ENCODE peak calls at places on chromosomes 4 and X, in six cellular contexts. E, V, R, F, S and X are unnamed samples.

GRCh38 chr4:121041307-121042090 is 30.8 kb downstream of the NDNF start:
- DNase-seq in V (no peak), S (no peak), F (no peak), R (peak), E (no peak), X (no peak)

GRCh38 chr4:168822481-168822880 is 187.6 kb downstream of the CBR4 start:
- DNase-seq in R (no peak), S (no peak), V (no peak), F (no peak), E (no peak), X (no peak)

GRCh38 chrX:139077303-139078131 is 366.0 kb upstream of the FGF13 start:
- DNase-seq in V (no peak), F (no peak), R (peak), E (no peak), S (peak), X (no peak)

GRCh38 chr4:45004847-45005565 is 278.6 kb upstream of the GNPDA2 start:
- DNase-seq in F (no peak), E (no peak), V (no peak), R (peak), S (no peak), X (no peak)

GRCh38 chr4:39614487-39615162 is 24.0 kb downstream of the SMIM14 start:
- DNase-seq in E (no peak), V (no peak), R (peak), F (no peak), S (peak), X (no peak)

GRCh38 chr4:112633477-112634235 is 3.1 kb downstream of the ZGRF1 start:
- DNase-seq in S (peak), V (no peak), F (no peak), R (peak), E (peak), X (no peak)

GRCh38 chr4:151098191-151098590 is 1.2 kb upstream of the RPS3A start:
- DNase-seq in V (no peak), E (no peak), R (no peak), F (no peak), S (no peak), X (no peak)

GRCh38 chrX:39749728-39750127 is 348.0 kb downstream of the BCOR start:
- DNase-seq in R (no peak), F (no peak), S (no peak), E (no peak), V (no peak), X (no peak)

GRCh38 chr4:13611283-13611842 is 16.2 kb downstream of the BOD1L1 start:
- DNase-seq in E (no peak), R (peak), F (no peak), V (no peak), S (peak), X (no peak)

GRCh38 chrX:23901065-23901464 is 6.7 kb downstream of the APOO start:
- DNase-seq in R (peak), E (peak), V (no peak), F (no peak), S (peak), X (no peak)

DNA sequence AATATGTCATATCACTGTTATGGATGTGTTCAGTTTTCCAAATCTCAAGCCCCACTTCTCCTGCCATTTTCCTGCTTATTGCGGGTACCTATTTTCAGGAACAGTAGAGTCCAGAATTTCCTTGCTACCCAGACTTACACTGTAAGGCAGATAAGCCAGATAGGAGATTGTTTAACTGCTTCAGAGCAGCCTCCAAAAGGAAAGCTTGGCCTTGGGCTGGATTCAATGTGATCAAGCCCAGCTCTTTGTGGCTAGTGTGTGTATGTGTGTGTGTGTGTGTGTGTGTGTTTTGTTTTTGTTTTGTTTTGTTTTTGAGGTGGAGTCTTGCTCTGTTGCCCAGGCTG is 34.0 kb downstream of the RNF175 start:
- DNase-seq in S (no peak), F (no peak), E (no peak), R (no peak), V (no peak), X (no peak)
- TF ChIP-seq CTCF in S (no peak), F (no peak), E (no peak), R (no peak), V (no peak), X (no peak)

DNA sequence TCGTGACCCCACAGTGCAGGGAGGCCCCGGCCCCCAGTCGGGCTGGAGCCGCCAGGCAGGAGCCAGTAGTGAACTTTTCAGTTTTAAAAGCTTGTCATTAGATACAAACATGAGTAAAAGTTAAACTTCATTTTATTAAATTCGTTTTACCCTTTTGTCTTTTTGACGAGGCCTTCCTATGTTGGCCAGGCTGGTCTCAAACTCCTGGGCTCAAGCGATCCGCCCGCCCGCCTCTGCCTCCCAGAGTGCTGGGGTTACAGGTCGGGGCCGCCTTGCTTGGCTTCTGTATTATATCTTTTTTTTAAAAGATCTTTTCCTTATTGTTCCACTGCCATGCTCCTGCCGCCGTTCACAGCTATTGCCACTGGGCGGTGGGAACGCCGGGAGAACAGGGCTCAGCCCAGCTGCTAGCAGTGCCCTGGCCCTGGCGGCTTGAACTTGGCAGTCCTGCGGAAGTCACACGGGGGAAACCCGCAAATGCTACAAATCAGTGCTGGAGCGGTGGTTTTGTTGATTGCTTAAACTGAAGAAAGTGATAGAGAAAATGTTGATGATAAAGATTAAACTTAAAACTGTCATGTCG is 968 bp upstream of the NELFA start:
- DNase-seq in E (peak), R (peak), S (peak), F (peak), V (peak), X (peak)
- TF ChIP-seq CTCF in E (peak), R (peak), S (peak), F (no peak), V (no peak), X (no peak)

GRCh38 chrX:8010105-8010504 is 82.9 kb upstream of the PNPLA4 start:
- DNase-seq in S (no peak), E (no peak), V (no peak), R (no peak), F (no peak), X (no peak)
- TF ChIP-seq CTCF in S (no peak), E (peak), V (peak), R (no peak), F (peak), X (peak)

GRCh38 chr4:162456106-162456505 is 292.3 kb upstream of the FSTL5 start:
- DNase-seq in R (peak), S (no peak), V (no peak), E (no peak), F (no peak), X (no peak)

GRCh38 chr4:162457071-162457865 is 293.5 kb upstream of the FSTL5 start:
- DNase-seq in F (no peak), V (no peak), S (no peak), E (no peak), R (peak), X (no peak)

GRCh38 chr4:162458051-162458450 is 294.3 kb upstream of the FSTL5 start:
- DNase-seq in V (no peak), R (no peak), E (no peak), S (no peak), F (no peak), X (no peak)

DNA sequence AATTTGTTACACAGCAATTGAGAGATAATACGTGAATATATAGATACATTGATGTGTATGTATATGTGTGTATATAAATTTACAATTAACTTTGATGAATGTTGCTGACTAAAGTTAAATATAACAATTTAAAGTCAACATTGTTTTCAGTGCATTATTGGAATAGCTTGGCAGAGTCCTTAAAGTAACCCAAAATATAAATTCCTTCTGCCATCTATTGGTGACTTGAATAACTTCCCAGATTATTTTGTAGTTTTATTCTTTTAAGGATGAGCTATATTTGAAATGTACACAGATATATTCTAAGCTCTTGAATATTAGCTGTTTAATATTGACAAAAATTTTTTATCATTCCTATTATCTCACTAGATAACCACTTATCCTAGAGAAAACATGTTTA is 298.2 kb upstream of the FSTL5 start:
- DNase-seq in V (no peak), R (peak), S (no peak), E (peak), F (no peak), X (no peak)
- TF ChIP-seq CTCF in V (no peak), R (no peak), S (no peak), E (peak), F (no peak), X (peak)

GRCh38 chr4:125283702-125284279 is 31.0 kb upstream of the FAT4 start:
- DNase-seq in S (peak), E (peak), V (no peak), F (peak), R (peak), X (no peak)
- TF ChIP-seq CTCF in S (peak), E (peak), V (peak), F (peak), R (peak), X (peak)

DNA sequence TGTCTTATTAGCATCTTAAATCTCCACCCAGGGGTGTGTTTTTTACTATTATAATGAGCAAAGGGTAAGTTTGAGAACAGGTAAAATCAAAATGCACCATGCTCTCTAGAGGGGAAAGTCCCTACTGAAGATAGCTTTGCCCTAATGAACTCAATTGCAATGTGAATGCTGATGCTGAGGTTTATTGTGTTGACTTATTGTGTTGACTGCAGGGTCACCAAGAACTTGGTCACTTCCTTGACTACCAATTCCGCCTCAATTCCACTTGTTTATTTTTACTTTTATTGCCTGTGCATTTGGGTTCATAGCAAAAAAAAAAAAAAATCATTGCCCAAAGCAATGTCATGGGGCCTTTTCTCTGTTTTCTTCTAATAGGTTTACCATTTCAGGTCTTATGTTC is 67.7 kb upstream of the SRD5A3 start:
- DNase-seq in S (no peak), F (no peak), V (no peak), E (no peak), R (no peak), X (no peak)
- TF ChIP-seq CTCF in S (no peak), F (no peak), V (no peak), E (no peak), R (no peak), X (no peak)

GRCh38 chr4:4327652-4328121 is 37.6 kb downstream of the ZBTB49 start:
- DNase-seq in S (peak), F (peak), V (peak), E (no peak), R (no peak), X (peak)
- TF ChIP-seq CTCF in S (peak), F (peak), V (no peak), E (peak), R (peak), X (peak)

DNA sequence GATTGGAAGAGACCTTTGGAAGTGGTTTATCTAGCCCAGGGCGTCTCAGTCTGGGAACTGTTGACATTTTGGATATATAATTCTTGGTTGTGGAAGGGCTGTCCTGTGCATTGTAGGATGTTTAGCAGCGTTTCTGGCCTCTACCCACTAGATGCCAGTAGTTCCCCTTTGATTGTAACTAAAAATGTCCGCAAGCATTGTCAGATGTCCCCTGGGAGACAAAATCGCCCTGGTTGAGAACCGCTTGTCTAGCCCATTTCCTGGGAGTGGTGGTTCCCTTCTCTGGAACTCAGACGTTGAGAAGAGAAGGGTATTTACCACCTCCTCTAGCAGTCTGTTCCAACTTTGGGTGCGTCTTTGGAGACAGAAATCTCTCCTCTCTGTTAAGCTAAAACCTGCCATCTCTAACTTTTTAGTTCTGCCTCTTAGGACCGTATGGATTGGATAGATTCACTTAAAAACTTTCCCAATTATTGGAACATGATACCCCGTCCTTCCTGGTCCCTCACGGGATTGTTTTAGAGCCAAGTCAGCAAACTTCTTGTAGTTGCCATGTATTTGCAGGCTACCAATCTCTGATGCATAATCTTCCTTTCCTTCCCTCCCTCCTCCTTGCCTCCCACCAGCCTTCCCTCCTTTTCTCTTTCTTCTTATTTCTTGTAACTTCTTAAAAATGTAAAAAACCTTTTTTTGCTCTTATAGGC is 13.9 kb downstream of the TMEM165 start:
- DNase-seq in V (peak), S (peak), F (no peak), R (no peak), E (no peak), X (no peak)
- TF ChIP-seq CTCF in V (no peak), S (peak), F (peak), R (no peak), E (peak), X (no peak)

DNA sequence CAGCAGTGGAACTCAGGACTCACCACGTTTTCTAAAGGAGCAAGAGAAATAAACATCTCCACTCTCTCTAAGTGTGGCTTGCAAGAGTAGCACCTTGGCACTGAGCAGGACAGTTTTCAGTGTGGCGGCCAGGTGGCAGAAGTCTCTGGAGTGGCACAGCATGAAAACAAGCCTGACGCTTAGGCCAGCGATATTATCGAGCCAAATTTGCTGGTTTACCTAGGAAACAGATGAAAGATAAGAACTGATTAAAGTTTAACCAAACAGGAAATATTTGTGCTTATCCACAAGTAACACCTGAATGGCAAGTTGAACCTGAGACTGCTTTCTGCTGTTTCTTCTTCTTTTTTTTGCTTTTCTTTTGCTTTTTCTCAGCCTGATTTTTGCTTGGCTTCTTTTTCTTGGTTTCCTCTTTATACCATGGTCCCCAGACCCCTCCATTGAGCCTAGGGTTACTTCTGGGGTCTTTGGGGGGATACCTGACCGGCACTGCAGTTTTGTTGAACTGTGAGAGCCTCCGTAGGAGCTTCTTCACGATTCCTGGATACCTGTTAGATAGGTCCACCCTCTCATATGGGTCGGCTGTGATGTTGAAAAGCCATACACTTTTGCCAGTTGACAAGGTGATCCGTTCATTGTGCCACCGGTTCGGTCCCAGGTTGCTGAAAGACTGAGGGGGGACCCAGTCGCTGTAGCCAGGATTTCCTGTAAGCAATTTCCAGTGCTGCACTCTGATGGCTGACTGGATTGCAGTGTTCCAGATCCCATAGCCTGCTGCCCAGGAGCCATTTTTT is 77.3 kb downstream of the ARSJ start:
- DNase-seq in F (no peak), E (no peak), R (peak), S (no peak), V (no peak), X (no peak)
- TF ChIP-seq CTCF in F (no peak), E (no peak), R (peak), S (no peak), V (no peak), X (no peak)

GRCh38 chrX:148448686-148449085 is 51.7 kb upstream of the AFF2 start:
- DNase-seq in V (no peak), E (no peak), R (no peak), F (no peak), S (no peak), X (no peak)

GRCh38 chrX:148441387-148441786 is 59.0 kb upstream of the AFF2 start:
- DNase-seq in R (no peak), S (no peak), F (no peak), V (peak), E (no peak), X (no peak)

GRCh38 chrX:148443216-148443615 is 57.2 kb upstream of the AFF2 start:
- DNase-seq in F (no peak), R (no peak), S (no peak), V (no peak), E (no peak), X (no peak)
- TF ChIP-seq CTCF in F (no peak), R (no peak), S (no peak), V (no peak), E (no peak), X (no peak)